ENCODE peak calls at places on chromosomes 11 and 22, in eight cellular contexts. B, K, W, X, L, Y, S and J are unnamed samples.

GRCh38 chr22:31160328-31160978 is 471 bp downstream of the RNF185 start:
- DNase-seq in X (peak), S (peak), Y (no peak), L (no peak), B (peak), W (peak), K (peak), J (peak)

GRCh38 chr11:71071736-71072509 is 180.5 kb downstream of the SHANK2 start:
- DNase-seq in Y (no peak), W (no peak), B (no peak), S (no peak), X (no peak), L (no peak), K (no peak), J (no peak)

GRCh38 chr22:44412136-44412731 is 85.8 kb downstream of the RTL6 start:
- DNase-seq in Y (peak), L (no peak), B (no peak), X (no peak), W (peak), K (no peak), S (peak), J (no peak)

GRCh38 chr11:27429740-27430451 is 42.7 kb downstream of the LGR4 start:
- DNase-seq in Y (no peak), K (no peak), X (no peak), W (no peak), L (no peak), B (peak), S (no peak), J (no peak)

GRCh38 chr11:35247428-35247827 is 108.5 kb downstream of the CD44 start:
- DNase-seq in X (no peak), B (no peak), S (no peak), L (no peak), K (no peak), W (no peak), Y (no peak), J (no peak)

GRCh38 chr11:15468471-15468870 is 353.7 kb downstream of the INSC start:
- DNase-seq in L (no peak), S (no peak), Y (no peak), X (no peak), K (no peak), W (no peak), B (peak), J (no peak)

GRCh38 chr11:61004841-61005240 is 33.4 kb downstream of the CD6 start:
- DNase-seq in S (no peak), L (peak), X (no peak), B (peak), Y (no peak), K (no peak), W (peak), J (peak)

GRCh38 chr11:44094260-44094868 is 1.1 kb upstream of the EXT2 start:
- DNase-seq in L (peak), B (peak), Y (peak), X (peak), K (peak), W (peak), S (peak), J (peak)

GRCh38 chr22:32565002-32565339 is 90.4 kb downstream of the FBXO7 start:
- DNase-seq in K (no peak), W (no peak), Y (no peak), X (no peak), B (no peak), S (no peak), L (no peak), J (no peak)

GRCh38 chr11:2558861-2559526 is 114.2 kb downstream of the KCNQ1 start:
- DNase-seq in B (no peak), L (no peak), S (peak), K (no peak), Y (peak), W (peak), X (no peak), J (no peak)

GRCh38 chr22:44406581-44407403 is 91.2 kb downstream of the RTL6 start:
- DNase-seq in L (no peak), K (peak), Y (peak), W (peak), S (peak), X (no peak), B (peak), J (peak)

GRCh38 chr22:24426436-24426835 is 963 bp upstream of the ADORA2A start:
- DNase-seq in B (no peak), Y (no peak), L (no peak), X (no peak), S (no peak), W (peak), K (no peak), J (no peak)

GRCh38 chr11:96038046-96038445 is 114.1 kb upstream of the MTMR2 start:
- DNase-seq in W (no peak), B (peak), Y (no peak), K (no peak), S (no peak), X (no peak), L (no peak), J (no peak)

GRCh38 chr11:3755151-3755550 is 42.2 kb downstream of the NUP98 start:
- DNase-seq in K (no peak), X (no peak), W (no peak), Y (no peak), B (no peak), S (no peak), L (no peak), J (no peak)

GRCh38 chr11:14336507-14337503 is 22.2 kb downstream of the RRAS2 start:
- DNase-seq in B (peak), L (no peak), K (peak), X (no peak), Y (no peak), S (no peak), W (peak), J (peak)

GRCh38 chr11:77131560-77131959 is 3.5 kb downstream of the MYO7A start:
- DNase-seq in S (no peak), B (no peak), K (peak), X (no peak), Y (no peak), W (peak), L (no peak), J (no peak)

GRCh38 chr11:69636512-69636866 is 4.5 kb upstream of the CCND1 start:
- DNase-seq in Y (peak), X (peak), K (peak), W (peak), L (peak), S (peak), B (peak), J (peak)

GRCh38 chr11:103871923-103872551 is 164.4 kb upstream of the DDI1 start:
- DNase-seq in B (no peak), X (no peak), W (peak), Y (no peak), S (no peak), K (peak), L (no peak), J (no peak)

GRCh38 chr22:23007823-23008222 is 62.5 kb upstream of the GNAZ start:
- DNase-seq in X (no peak), B (no peak), S (no peak), Y (no peak), L (no peak), W (no peak), K (peak), J (no peak)

GRCh38 chr11:57787920-57788716 is 26.5 kb downstream of the CTNND1 start:
- DNase-seq in X (no peak), Y (peak), K (no peak), W (no peak), B (no peak), L (no peak), S (no peak), J (no peak)

GRCh38 chr11:69700278-69701140 is 3.3 kb downstream of the FGF19 start:
- DNase-seq in L (no peak), X (no peak), S (peak), K (peak), B (peak), Y (peak), W (peak), J (peak)

GRCh38 chr22:48237466-48237865 is 1475.0 kb downstream of the TBC1D22A start:
- DNase-seq in B (no peak), W (no peak), S (no peak), Y (no peak), X (no peak), K (no peak), L (no peak), J (no peak)

GRCh38 chr11:92269841-92270240 is 45.2 kb downstream of the FAT3 start:
- DNase-seq in B (no peak), W (no peak), X (no peak), Y (no peak), S (no peak), K (no peak), L (no peak), J (no peak)

GRCh38 chr11:102760355-102761035 is 19.9 kb downstream of the MMP10 start:
- DNase-seq in L (no peak), X (no peak), K (peak), W (peak), S (no peak), Y (no peak), B (peak), J (peak)

GRCh38 chr11:92152245-92152644 is 72.4 kb upstream of the FAT3 start:
- DNase-seq in L (no peak), Y (peak), B (no peak), S (no peak), X (no peak), K (no peak), W (no peak), J (no peak)

GRCh38 chr11:1970956-1971355 is 23.8 kb downstream of the MRPL23 start:
- DNase-seq in K (no peak), X (no peak), W (no peak), Y (peak), B (no peak), S (peak), L (no peak), J (no peak)

GRCh38 chr11:34259087-34259486 is 98.7 kb downstream of the ABTB2 start:
- DNase-seq in W (no peak), S (no peak), L (no peak), B (no peak), Y (no peak), X (no peak), K (peak), J (no peak)

GRCh38 chr11:2690261-2690575 is 9.6 kb downstream of the KCNQ1OT1 start:
- DNase-seq in S (peak), L (no peak), W (no peak), Y (peak), K (no peak), B (no peak), X (no peak), J (no peak)

GRCh38 chr11:62081378-62082291 is 42.2 kb upstream of the INCENP start:
- DNase-seq in L (peak), K (peak), B (peak), W (peak), Y (peak), S (peak), X (peak), J (peak)

GRCh38 chr11:44418438-44418795 is 108.5 kb upstream of the ALX4 start:
- DNase-seq in S (no peak), Y (peak), B (no peak), X (no peak), L (no peak), K (no peak), W (no peak), J (no peak)

GRCh38 chr11:82994615-82995014 is 77.1 kb downstream of the RAB30 start:
- DNase-seq in S (no peak), L (no peak), K (peak), X (no peak), B (no peak), Y (no peak), W (no peak), J (no peak)

GRCh38 chr11:68012843-68013610 is 2.9 kb downstream of the ALDH3B1 start:
- DNase-seq in X (no peak), B (peak), Y (no peak), W (peak), L (peak), S (no peak), K (peak), J (peak)

GRCh38 chr22:46894851-46895640 is 132.6 kb downstream of the TBC1D22A start:
- DNase-seq in B (no peak), L (no peak), K (no peak), X (no peak), S (no peak), W (no peak), Y (peak), J (no peak)

GRCh38 chr22:49464024-49464423 is 363.6 kb downstream of the BRD1 start:
- DNase-seq in S (no peak), L (no peak), K (no peak), Y (peak), W (no peak), X (no peak), B (no peak), J (no peak)

GRCh38 chr22:36386351-36386899 is 1.3 kb downstream of the MYH9 start:
- DNase-seq in W (peak), L (no peak), B (no peak), S (no peak), X (peak), Y (no peak), K (peak), J (no peak)
- TF ChIP-seq CTCF in W (no peak), L (no peak), B (no peak), S (no peak), X (no peak), Y (no peak), K (no peak), J (no peak)

DNA sequence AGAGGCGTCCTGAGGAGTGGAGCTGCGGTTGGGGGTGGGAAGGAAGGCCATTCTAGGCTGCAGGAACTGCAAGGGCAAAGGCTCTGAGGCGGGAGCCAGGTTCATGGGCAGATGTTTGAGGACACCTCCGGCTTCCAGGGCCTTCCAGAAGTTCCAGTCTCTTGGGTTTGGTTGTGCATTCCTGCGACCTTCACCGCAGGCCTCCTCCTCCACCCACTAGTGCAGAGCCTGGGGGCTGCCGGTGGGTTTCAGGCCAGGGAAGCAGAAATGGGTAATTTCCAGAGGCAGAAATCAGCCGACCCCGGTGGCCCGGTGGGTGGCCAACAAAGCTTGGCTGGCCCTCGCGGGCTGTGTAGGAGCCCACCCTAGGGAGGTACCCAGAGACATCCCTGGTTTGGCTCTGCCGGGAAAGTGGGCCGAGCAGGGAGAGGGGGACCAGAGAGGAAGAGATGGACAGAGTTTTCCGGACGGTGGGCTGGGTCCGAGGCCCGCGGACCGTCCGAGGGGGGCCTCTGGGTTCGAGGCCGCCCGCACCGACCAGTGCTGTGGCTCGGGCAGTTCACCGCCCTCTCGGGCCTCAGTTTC is 388 bp upstream of the PHETA2 start:
- DNase-seq in Y (no peak), B (no peak), L (no peak), S (no peak), K (no peak), X (no peak), W (peak), J (no peak)
- H3K4me3 ChIP-seq in Y (no peak), B (peak), L (peak), S (peak), K (peak), X (peak), W (peak), J (peak)

GRCh38 chr11:65243773-65244172 is 18.0 kb upstream of the POLA2 start:
- DNase-seq in Y (peak), X (no peak), K (no peak), L (no peak), W (peak), B (no peak), S (no peak), J (no peak)
- TF ChIP-seq CTCF in Y (no peak), X (no peak), K (no peak), L (no peak), W (no peak), B (no peak), S (no peak), J (no peak)

GRCh38 chr22:29816128-29816527 is 21.9 kb downstream of the ASCC2 start:
- DNase-seq in X (no peak), Y (no peak), L (peak), K (peak), B (no peak), W (no peak), S (no peak), J (no peak)
- H3K4me3 ChIP-seq in X (no peak), Y (no peak), L (no peak), K (no peak), B (no peak), W (no peak), S (no peak), J (no peak)

GRCh38 chr11:73576226-73576625 is 21.7 kb downstream of the FAM168A start:
- DNase-seq in X (no peak), W (no peak), Y (no peak), B (no peak), L (no peak), K (no peak), S (no peak), J (no peak)
- TF ChIP-seq CTCF in X (no peak), W (no peak), Y (no peak), B (no peak), L (no peak), K (no peak), S (no peak), J (no peak)

DNA sequence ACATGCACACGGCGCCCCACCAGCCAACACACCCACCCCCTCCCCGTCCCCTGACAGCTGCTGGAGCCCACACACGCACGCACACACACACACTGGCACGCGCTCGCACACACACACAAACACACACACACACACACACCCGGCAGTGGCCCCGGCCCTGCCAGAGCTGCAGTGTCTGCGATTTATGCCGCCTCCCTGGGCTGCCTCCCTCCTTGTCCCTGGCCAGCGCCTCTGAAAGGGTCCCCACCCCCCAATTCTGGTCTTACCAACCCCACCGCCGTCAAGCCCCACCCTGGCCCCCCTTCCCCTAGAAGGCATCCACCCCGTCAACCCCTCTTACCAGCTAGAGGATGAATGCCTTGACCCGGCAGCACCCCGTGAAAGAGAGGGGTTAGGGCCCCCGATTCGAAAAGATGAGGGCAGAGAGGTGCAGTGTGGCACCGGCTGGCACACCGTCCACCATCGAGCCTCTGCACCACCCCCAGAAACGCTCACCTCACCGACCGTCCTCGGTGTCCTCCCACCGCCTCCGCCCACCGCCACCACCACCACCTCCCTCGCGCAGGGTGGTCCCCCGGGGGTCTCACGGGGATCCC is 649 bp downstream of the ELFN2 start:
- DNase-seq in K (no peak), Y (no peak), B (no peak), X (no peak), W (peak), L (no peak), S (no peak), J (no peak)
- H3K4me3 ChIP-seq in K (peak), Y (peak), B (peak), X (no peak), W (peak), L (no peak), S (no peak), J (peak)

DNA sequence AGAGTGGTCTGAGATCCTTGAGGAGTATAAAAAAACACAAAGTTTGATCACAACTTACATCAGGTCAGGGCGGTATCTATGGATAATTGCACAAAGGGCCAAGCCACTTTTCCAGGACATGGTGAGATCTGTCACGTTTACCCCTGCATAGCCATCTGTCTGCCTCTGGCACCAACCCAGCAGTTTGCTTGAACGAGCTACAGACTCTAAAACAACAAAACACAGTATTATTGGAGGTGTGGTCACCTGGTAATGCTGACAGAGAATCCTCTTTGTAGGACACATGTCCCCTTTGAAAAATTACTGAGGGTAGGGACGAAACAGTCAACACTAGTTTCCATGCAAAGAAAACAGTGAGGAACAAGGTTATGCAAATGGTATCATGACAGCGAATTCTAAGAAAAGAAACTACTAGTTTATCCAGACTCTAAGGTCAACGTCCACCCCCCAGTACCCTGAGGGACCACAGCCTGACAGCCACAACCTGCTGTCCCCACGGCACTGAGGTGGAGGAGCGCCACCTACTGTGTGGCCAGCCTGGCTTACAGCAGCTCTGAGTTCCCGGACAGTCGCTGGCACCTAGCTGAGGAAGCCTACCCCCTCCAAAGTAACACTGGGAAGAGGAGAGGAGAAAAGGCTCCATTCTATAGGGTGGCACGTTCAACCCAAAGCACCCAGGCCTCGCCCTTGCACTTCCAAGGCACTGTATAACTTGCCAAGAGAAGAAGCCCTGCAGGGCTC is 117.3 kb upstream of the BID start:
- DNase-seq in X (peak), W (no peak), B (no peak), K (no peak), L (no peak), Y (peak), S (no peak), J (no peak)
- TF ChIP-seq CTCF in X (peak), W (peak), B (peak), K (peak), L (no peak), Y (peak), S (peak), J (peak)

DNA sequence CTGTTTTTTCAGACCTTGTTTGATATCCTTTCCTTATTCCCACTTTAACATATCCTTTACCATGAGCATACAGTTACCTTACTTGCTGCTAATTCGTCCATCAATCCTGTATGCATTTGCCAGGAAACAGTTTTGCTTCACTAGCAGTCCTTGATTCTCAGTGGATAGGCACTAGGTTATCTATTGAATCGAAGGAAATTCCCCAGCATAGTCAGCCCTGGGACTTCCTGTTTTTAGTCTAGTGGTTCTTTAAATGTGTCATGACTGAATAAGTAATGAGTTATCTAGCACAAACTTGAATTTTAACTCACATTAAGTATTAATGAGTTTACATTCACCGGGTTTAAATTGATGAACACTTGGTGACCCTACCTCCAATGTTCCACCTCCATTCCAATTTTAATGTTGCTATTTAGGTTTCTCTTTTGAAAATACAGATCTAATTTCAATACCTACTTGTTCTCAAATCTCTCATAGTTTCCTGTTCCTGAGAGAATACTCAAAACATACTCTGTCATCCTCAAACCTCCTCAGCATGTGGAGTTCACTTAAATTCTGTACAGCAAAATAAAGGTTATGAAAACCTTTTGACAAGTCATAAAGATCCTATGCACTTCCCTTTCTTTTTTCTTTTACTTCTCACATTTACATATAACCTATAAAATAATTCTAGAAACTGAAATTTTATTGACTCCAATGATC is 1375.1 kb upstream of the TENM4 start:
- DNase-seq in X (no peak), L (no peak), W (no peak), K (no peak), S (no peak), Y (no peak), B (no peak), J (peak)
- H3K4me3 ChIP-seq in X (no peak), L (no peak), W (no peak), K (no peak), S (no peak), Y (no peak), B (no peak), J (no peak)